ENCODE peak calls at places on chromosomes 4 and X, in four cellular contexts. M is HepG2, Z is HCT116, F is K562. L is an unnamed sample. For H3K4me1, the result is how much of the 10 kb centered on the place peaks cover.

GRCh38 chr4:74934822-74935326 is 2.0 kb downstream of the PARM1 start:
- DNase-seq in Z (no peak), F (no peak), M (no peak), L (no peak)

GRCh38 chr4:184396570-184397515 is 77.5 kb downstream of the IRF2 start:
- DNase-seq in F (no peak), M (no peak), Z (no peak), L (no peak)

GRCh38 chrX:25156323-25156722 is 140.6 kb upstream of the ARX start:
- DNase-seq in M (no peak), Z (no peak), F (no peak), L (no peak)

GRCh38 chr4:101655847-101656246 is 134.7 kb upstream of the BANK1 start:
- DNase-seq in F (no peak), Z (no peak), M (no peak), L (no peak)

GRCh38 chr4:22190855-22191254 is 242.3 kb upstream of the KCNIP4 start:
- DNase-seq in M (no peak), F (no peak), Z (no peak), L (no peak)

GRCh38 chrX:91311969-91312368 is 122.7 kb upstream of the PABPC5 start:
- DNase-seq in F (no peak), M (no peak), Z (no peak), L (no peak)

GRCh38 chr4:140718240-140718639 is 37.9 kb downstream of the TBC1D9 start:
- DNase-seq in F (no peak), Z (no peak), M (no peak), L (no peak)

GRCh38 chr4:40564815-40565505 is 64.7 kb downstream of the RBM47 start:
- DNase-seq in F (no peak), Z (no peak), M (no peak), L (no peak)

GRCh38 chr4:5957091-5957490 is 61.1 kb downstream of the C4orf50 start:
- DNase-seq in Z (no peak), F (no peak), M (no peak), L (no peak)

GRCh38 chrX:72202792-72203401 is 21.3 kb downstream of the PIN4 start:
- DNase-seq in F (no peak), M (no peak), Z (no peak), L (no peak)

GRCh38 chr4:14280567-14280966 is 653.0 kb upstream of the BOD1L1 start:
- DNase-seq in F (no peak), M (no peak), Z (no peak), L (no peak)

GRCh38 chr4:1356181-1356998 is 9.4 kb downstream of the UVSSA start:
- DNase-seq in Z (no peak), F (peak), M (peak), L (no peak)

GRCh38 chr4:122140834-122141233 is 11.3 kb upstream of the BLTP1 start:
- DNase-seq in M (no peak), F (no peak), Z (no peak), L (no peak)

DNA sequence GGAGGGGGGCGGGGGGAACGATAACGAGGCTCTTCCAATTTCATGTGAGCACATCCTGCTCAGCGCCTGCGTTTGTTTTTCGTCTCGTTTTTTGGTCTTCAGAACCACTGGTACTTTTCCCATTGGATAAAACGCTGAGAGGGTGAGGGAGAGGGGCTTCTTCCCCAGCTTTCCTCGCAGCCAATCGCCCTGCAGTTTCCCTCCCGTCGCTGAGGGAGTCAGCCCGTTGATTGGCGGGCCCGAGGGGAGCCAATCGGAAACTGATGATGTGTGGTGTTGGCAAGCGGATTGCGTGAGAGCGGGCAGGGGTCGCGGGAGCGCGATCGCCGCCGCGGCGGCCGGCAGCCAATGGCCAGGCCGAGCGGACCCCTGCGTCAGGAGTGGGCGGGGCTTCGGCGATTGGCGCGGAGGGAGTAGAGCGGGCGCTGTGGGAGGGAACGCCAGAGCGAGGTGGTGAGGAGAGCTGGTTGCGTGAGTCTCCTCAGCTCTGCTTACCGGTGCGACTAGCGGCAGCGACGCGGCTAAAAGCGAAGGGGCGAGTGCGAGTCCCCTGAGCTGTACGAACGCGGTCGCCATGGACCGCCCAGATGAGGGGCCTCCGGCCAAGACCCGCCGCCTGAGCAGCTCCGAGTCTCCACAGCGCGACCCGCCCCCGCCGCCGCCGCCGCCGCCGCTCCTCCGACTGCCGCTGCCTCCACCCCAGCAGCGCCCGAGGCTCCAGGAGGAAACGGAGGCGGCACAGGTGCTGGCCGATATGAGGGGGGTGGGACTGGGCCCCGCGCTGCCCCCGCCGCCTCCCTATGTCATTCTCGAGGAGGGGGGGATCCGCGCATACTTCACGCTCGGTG is at the start of gene TSPYL2:
- DNase-seq in M (peak), Z (peak), F (peak), L (peak)
- TF ChIP-seq REST in M (no peak), Z (no peak), F (no peak), L (no peak)

DNA sequence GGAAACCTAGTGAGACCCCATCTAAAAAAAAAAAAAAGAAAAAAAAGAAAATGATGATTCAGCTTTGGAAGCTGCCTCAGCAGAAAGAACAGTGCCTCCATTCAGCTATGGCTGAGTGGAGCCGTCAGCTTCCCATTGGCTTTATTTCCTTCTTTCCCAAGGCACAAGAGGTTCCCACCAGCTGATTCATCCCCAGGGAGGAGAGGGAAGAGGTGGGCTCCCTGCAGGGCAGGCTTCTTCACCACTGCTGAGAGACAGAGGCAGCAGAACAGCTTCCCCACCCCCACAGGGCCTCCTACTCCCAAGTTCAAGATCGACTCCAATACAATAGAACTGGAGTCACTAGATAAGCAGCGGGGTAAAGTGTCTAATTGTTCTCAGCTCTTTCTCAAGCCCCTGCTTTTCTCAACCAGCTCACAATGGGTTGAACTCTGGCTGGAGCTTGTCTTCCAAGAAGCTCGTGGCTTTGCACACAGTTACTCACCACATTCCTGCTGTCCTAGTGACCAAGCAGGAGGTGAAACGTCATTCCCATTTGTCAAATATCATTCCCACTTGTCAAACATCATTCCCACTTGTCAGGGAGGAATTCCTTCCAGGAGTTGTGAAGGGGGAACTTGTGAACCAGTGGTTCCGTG is 47.8 kb downstream of the FHDC1 start:
- DNase-seq in F (no peak), M (no peak), Z (no peak), L (no peak)
- TF ChIP-seq TCF7L2 in F (no peak), M (no peak), Z (no peak), L (no peak)

GRCh38 chr4:3206439-3207100 is 42.4 kb upstream of the MSANTD1 start:
- DNase-seq in F (no peak), Z (no peak), M (no peak), L (no peak)

GRCh38 chr4:3205995-3206394 is 43.0 kb upstream of the MSANTD1 start:
- DNase-seq in F (no peak), Z (no peak), M (peak), L (no peak)

GRCh38 chr4:3201718-3202702 is 46.9 kb upstream of the MSANTD1 start:
- DNase-seq in Z (no peak), M (peak), F (peak), L (no peak)

GRCh38 chr4:3202836-3203820 is 45.8 kb upstream of the MSANTD1 start:
- DNase-seq in F (no peak), Z (no peak), M (peak), L (no peak)

DNA sequence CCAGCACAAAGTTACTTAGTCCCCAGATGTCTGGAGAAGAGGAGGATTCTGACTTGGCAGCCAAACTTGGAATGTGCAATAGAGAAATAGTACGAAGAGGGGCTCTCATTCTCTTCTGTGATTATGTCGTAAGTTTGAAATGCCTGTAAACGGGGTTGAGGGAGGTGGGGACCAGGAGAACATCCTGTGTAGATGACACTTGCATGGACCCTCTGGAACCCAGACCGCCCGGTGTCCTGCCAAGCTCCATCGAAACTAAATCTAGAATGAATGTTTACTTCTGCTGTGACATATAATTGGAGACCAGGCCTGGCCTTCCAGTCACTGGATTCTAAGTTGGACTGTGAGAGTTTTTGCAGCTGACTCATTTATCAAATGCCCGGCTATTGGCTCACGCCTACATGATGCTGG is 44.9 kb upstream of the MSANTD1 start:
- DNase-seq in F (no peak), M (peak), Z (no peak), L (no peak)
- H3K4me1 ChIP-seq in F (under half), M (half or more), Z (under half), L (under half)

GRCh38 chr4:183080372-183081115 is 18.5 kb upstream of the WWC2 start:
- DNase-seq in M (peak), Z (no peak), F (no peak), L (no peak)
- TF ChIP-seq REST in M (no peak), Z (no peak), F (no peak), L (no peak)

DNA sequence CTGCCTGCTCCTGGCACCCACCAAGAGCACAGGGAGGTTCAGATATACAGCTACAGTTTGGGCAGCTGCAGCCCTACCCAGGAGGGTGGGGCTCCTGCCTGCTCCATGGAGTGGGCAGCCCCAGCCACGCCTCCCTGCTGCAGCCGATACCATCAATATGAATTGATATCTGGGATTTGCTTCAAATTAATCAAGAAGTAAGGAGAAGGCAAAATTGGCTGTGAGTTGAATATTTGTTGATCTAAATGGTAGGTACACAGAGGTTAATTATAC is 31.2 kb upstream of the ZNF280C start:
- DNase-seq in Z (no peak), M (no peak), F (no peak), L (no peak)
- TF ChIP-seq TCF7L2 in Z (no peak), M (no peak), F (no peak), L (no peak)

DNA sequence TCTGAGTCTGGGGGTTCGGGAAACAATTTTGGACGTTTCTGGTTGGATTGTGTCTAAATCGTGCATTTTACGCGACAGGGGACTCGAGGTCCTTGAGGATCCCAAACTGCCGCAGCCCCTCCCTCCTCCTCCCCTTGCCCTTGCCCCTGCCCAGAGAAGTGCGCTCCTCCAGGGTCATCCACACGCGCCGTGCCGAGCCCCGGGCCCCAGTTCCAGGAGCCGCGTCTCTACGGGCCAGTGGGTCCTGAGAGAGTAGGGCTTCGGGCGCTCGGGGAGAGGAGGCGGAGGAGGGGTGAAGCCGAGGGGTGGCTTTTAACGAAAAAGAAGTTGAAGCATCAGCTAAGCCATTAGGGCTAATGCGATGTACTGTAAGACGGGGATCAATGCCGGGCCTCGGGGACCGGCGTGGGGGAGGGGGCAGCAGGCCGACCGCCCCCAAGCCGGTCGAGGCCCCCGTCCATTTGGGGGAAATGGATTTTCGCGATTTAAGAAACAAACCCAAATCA is 13.9 kb downstream of the HMX1 start:
- DNase-seq in M (no peak), F (no peak), Z (no peak), L (no peak)
- H3K4me1 ChIP-seq in M (under half), F (under half), Z (under half), L (under half)

DNA sequence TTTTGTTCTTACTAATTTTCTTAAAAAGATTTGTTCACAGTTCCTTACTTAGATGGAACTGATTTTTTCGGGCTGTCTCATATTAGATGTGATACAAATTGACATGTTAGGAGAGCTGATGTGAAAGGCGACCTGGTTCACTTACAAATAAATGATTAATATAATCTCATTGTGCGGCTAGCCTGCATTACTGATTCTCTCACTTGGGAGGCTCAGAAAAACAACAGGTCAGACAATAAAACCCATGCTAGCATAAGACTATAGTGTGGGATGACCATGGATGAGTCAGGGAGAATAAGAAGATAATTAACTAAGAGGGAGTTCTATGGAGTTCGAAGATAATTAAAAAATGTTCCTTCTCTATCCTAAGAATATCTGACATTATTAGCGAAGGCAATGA is 40.8 kb downstream of the RTL9 start:
- DNase-seq in M (no peak), F (no peak), Z (no peak), L (no peak)
- TF ChIP-seq REST in M (no peak), F (no peak), Z (no peak), L (no peak)

L was measured in Panc1.